ENCODE peak calls at places on chromosomes 4 and X, in ten cellular contexts. D is stimulated activated CD4-positive, alpha-beta T cell treated with anti-CD3 and anti-CD28 coated beads, Interleukin-12 subunit alpha, Interleukin-12 subunit beta, amount 100 ng/mL, for 24 hours; W is heart right ventricle; O is Ammon's horn; F is activated T-helper 1 cell treated with anti-CD3 and anti-CD28 coated beads, Interleukin-2, amount 50 U/mL, for 16 hours; H is glutamatergic neuron; R is left colon; A is activated CD4-positive, alpha-beta T cell treated with anti-CD3 and anti-CD28 coated beads, Interleukin-2, amount 50 U/mL, for 24 hours; M is NCI-H2081; B is progenitor cell of endocrine pancreas. S is an unnamed sample.

GRCh38 chrX:739611-740010 is 109.0 kb downstream of the SHOX start:
- DNase-seq in D (no peak), W (no peak), O (no peak), F (no peak), H (no peak), R (no peak), A (no peak), M (no peak), B (no peak), S (no peak)

GRCh38 chr4:144721994-144722393 is 76.0 kb downstream of the HHIP start:
- DNase-seq in D (no peak), W (no peak), O (no peak), F (no peak), H (no peak), R (no peak), A (no peak), M (no peak), B (no peak), S (no peak)

GRCh38 chr4:169174247-169174646 is 96.5 kb downstream of the SH3RF1 start:
- DNase-seq in D (no peak), W (no peak), O (no peak), F (no peak), H (no peak), R (no peak), A (no peak), M (no peak), B (no peak), S (no peak)

GRCh38 chr4:122548452-122548851 is 72.4 kb downstream of the IL21 start:
- DNase-seq in D (no peak), W (no peak), O (no peak), F (no peak), H (no peak), R (no peak), A (no peak), M (no peak), B (no peak), S (no peak)

GRCh38 chrX:86210772-86211171 is 62.5 kb downstream of the DACH2 start:
- DNase-seq in D (no peak), W (no peak), O (no peak), F (no peak), H (no peak), R (no peak), A (no peak), M (no peak), B (no peak), S (no peak)

GRCh38 chr4:23728393-23728792 is 161.5 kb downstream of the PPARGC1A start:
- DNase-seq in D (no peak), W (no peak), O (no peak), F (no peak), H (no peak), R (no peak), A (no peak), M (no peak), B (no peak), S (no peak)

GRCh38 chr4:188437535-188437934 is 298.3 kb downstream of the TRIML1 start:
- DNase-seq in D (no peak), W (no peak), O (no peak), F (no peak), H (no peak), R (no peak), A (no peak), M (no peak), B (no peak), S (no peak)

GRCh38 chr4:172270421-172270820 is 457.2 kb downstream of the GALNTL6 start:
- DNase-seq in D (no peak), W (no peak), O (no peak), F (no peak), H (no peak), R (no peak), A (no peak), M (peak; percentile 74), B (no peak), S (no peak)

GRCh38 chr4:136769717-136770116 is 762.6 kb downstream of the PCDH18 start:
- DNase-seq in D (no peak), W (no peak), O (no peak), F (no peak), H (no peak), R (no peak), A (no peak), M (no peak), B (no peak), S (no peak)

GRCh38 chr4:114028071-114028470 is 48.6 kb upstream of the ARSJ start:
- DNase-seq in D (no peak), W (no peak), O (no peak), F (no peak), H (no peak), R (no peak), A (no peak), M (peak; percentile 30), B (no peak), S (no peak)

GRCh38 chr4:26219206-26219605 is 101.6 kb upstream of the RBPJ start:
- DNase-seq in D (no peak), W (no peak), O (no peak), F (no peak), H (no peak), R (no peak), A (no peak), M (no peak), B (no peak), S (no peak)

GRCh38 chrX:107480272-107480671 is 30.8 kb downstream of the FRMPD3 start:
- DNase-seq in D (no peak), W (no peak), O (no peak), F (no peak), H (no peak), R (no peak), A (no peak), M (no peak), B (no peak), S (no peak)

GRCh38 chrX:101417190-101417589 is 9.2 kb downstream of the HNRNPH2 start:
- DNase-seq in D (no peak), W (no peak), O (no peak), F (no peak), H (no peak), R (no peak), A (no peak), M (no peak), B (no peak), S (no peak)

GRCh38 chr4:43277003-43277402 is 384.5 kb downstream of the GRXCR1 start:
- DNase-seq in D (no peak), W (no peak), O (no peak), F (no peak), H (no peak), R (no peak), A (no peak), M (no peak), B (no peak), S (no peak)

GRCh38 chr4:25663778-25664177 is 8.1 kb downstream of the SLC34A2 start:
- DNase-seq in D (no peak), W (no peak), O (no peak), F (no peak), H (peak; percentile 49), R (no peak), A (no peak), M (no peak), B (no peak), S (no peak)

GRCh38 chr4:78059524-78059889 is 2.4 kb downstream of the FRAS1 start:
- DNase-seq in D (peak; percentile 9), W (peak; percentile 39), O (peak; percentile 56), F (no peak), H (peak; percentile 53), R (peak; percentile 45), A (no peak), M (peak; percentile 79), B (peak; percentile 41), S (peak; percentile 58)

GRCh38 chrX:5708209-5708608 is 520.5 kb downstream of the NLGN4X start:
- DNase-seq in D (no peak), W (no peak), O (no peak), F (no peak), H (no peak), R (no peak), A (no peak), M (no peak), B (no peak), S (no peak)

GRCh38 chrX:17621566-17622270 is 115.6 kb upstream of the SCML1 start:
- DNase-seq in D (no peak), W (no peak), O (no peak), F (no peak), H (no peak), R (no peak), A (no peak), M (no peak), B (no peak), S (no peak)

GRCh38 chrX:108001218-108001814 is 19.1 kb upstream of the TEX13B start:
- DNase-seq in D (no peak), W (no peak), O (no peak), F (no peak), H (no peak), R (no peak), A (no peak), M (peak; percentile 92), B (no peak), S (no peak)

GRCh38 chr4:35228318-35228717 is 1016.0 kb downstream of the ARAP2 start:
- DNase-seq in D (no peak), W (no peak), O (no peak), F (no peak), H (no peak), R (no peak), A (no peak), M (no peak), B (no peak), S (no peak)

GRCh38 chr4:126778348-126778747 is 854.4 kb upstream of the INTU start:
- DNase-seq in D (no peak), W (no peak), O (no peak), F (no peak), H (no peak), R (no peak), A (no peak), M (no peak), B (no peak), S (no peak)

GRCh38 chr4:84573738-84574720 is 8.9 kb upstream of the CDS1 start:
- DNase-seq in D (no peak), W (no peak), O (peak; percentile 24), F (no peak), H (no peak), R (no peak), A (no peak), M (no peak), B (no peak), S (peak; percentile 40)

GRCh38 chr4:47278631-47279030 is 184.9 kb downstream of the COMMD8 start:
- DNase-seq in D (no peak), W (no peak), O (peak; percentile 52), F (no peak), H (no peak), R (no peak), A (no peak), M (peak; percentile 66), B (no peak), S (no peak)

GRCh38 chrX:420496-421223 is 34.0 kb upstream of the PPP2R3B start:
- DNase-seq in D (no peak), W (no peak), O (no peak), F (no peak), H (no peak), R (no peak), A (no peak), M (no peak), B (no peak), S (no peak)

GRCh38 chr4:138307319-138307718 is 65.2 kb upstream of the SLC7A11 start:
- DNase-seq in D (no peak), W (no peak), O (no peak), F (no peak), H (no peak), R (no peak), A (no peak), M (no peak), B (no peak), S (no peak)

GRCh38 chr4:154124539-154125255 is 335.8 kb upstream of the SFRP2 start:
- DNase-seq in D (no peak), W (no peak), O (no peak), F (no peak), H (no peak), R (no peak), A (no peak), M (no peak), B (no peak), S (no peak)

GRCh38 chr4:47705326-47705981 is 132.4 kb downstream of the CORIN start:
- DNase-seq in D (no peak), W (no peak), O (peak; percentile 7), F (no peak), H (no peak), R (no peak), A (no peak), M (peak; percentile 47), B (no peak), S (no peak)

GRCh38 chr4:109665783-109666455 is 37.3 kb downstream of the CASP6 start:
- DNase-seq in D (no peak), W (no peak), O (peak; percentile 12), F (no peak), H (no peak), R (no peak), A (no peak), M (peak; percentile 91), B (no peak), S (no peak)

S was measured in globus pallidus.